ENCODE peak calls at places on chromosomes 11 and 22, in six cellular contexts. Y is IMR-90, U is breast epithelium, D is uterus, O is heart left ventricle, J is endothelial cell of umbilical vein. B is an unnamed sample.

GRCh38 chr11:62680825-62681240 is 2.0 kb upstream of the UBXN1 start:
- DNase-seq in Y (peak; percentile 87), U (no peak), D (no peak), O (peak; percentile 54), J (peak; percentile 79), B (peak; percentile 69)

GRCh38 chr11:17405232-17406005 is 17.0 kb upstream of the KCNJ11 start:
- DNase-seq in Y (peak; percentile 7), U (peak; percentile 82), D (peak; percentile 47), O (peak; percentile 72), J (no peak), B (peak; percentile 94)

GRCh38 chr11:116895053-116895757 is 57.8 kb upstream of the APOA1 start:
- DNase-seq in Y (no peak), U (no peak), D (no peak), O (peak; percentile 24), J (peak; percentile 34), B (no peak)

GRCh38 chr11:2296913-2297622 is 4.7 kb downstream of the C11orf21 start:
- DNase-seq in Y (no peak), U (peak; percentile 44), D (peak; percentile 7), O (no peak), J (no peak), B (no peak)

GRCh38 chr11:112302226-112302868 is 41.7 kb upstream of the PLET1 start:
- DNase-seq in Y (peak; percentile 30), U (no peak), D (no peak), O (no peak), J (peak; percentile 4), B (no peak)

GRCh38 chr22:50048836-50049235 is 9.3 kb downstream of the TTLL8 start:
- DNase-seq in Y (no peak), U (no peak), D (no peak), O (no peak), J (no peak), B (no peak)

GRCh38 chr11:76788661-76789442 is 5.7 kb downstream of the TSKU start:
- DNase-seq in Y (no peak), U (peak; percentile 94), D (peak; percentile 26), O (no peak), J (no peak), B (peak; percentile 86)

GRCh38 chr22:29313126-29314071 is 2.1 kb downstream of the RASL10A start:
- DNase-seq in Y (no peak), U (peak; percentile 48), D (peak; percentile 35), O (no peak), J (peak; percentile 50), B (no peak)

GRCh38 chr11:94183886-94184264 is 55.2 kb downstream of the PANX1 start:
- DNase-seq in Y (peak; percentile 67), U (peak; percentile 73), D (peak; percentile 39), O (peak; percentile 25), J (peak; percentile 71), B (peak; percentile 80)

GRCh38 chr11:63614136-63614664 is at the start of gene PLAAT3:
- DNase-seq in Y (no peak), U (peak; percentile 72), D (peak; percentile 47), O (peak; percentile 84), J (peak; percentile 58), B (peak; percentile 74)

GRCh38 chr22:32920032-32920628 is 118.6 kb downstream of the TIMP3 start:
- DNase-seq in Y (peak; percentile 33), U (no peak), D (peak; percentile 76), O (peak; percentile 47), J (no peak), B (peak; percentile 50)

GRCh38 chr11:129225190-129225589 is 33.1 kb upstream of the ARHGAP32 start:
- DNase-seq in Y (peak; percentile 84), U (no peak), D (no peak), O (no peak), J (peak; percentile 27), B (no peak)

GRCh38 chr11:67295846-67296245 is 6.7 kb downstream of the ANKRD13D start:
- DNase-seq in Y (no peak), U (no peak), D (no peak), O (no peak), J (no peak), B (no peak)

GRCh38 chr11:34162856-34163255 is 57.4 kb downstream of the NAT10 start:
- DNase-seq in Y (no peak), U (no peak), D (no peak), O (no peak), J (no peak), B (no peak)

GRCh38 chr22:31089101-31090100 is 8.3 kb downstream of the SMTN start:
- DNase-seq in Y (no peak), U (no peak), D (peak; percentile 73), O (no peak), J (peak; percentile 34), B (peak; percentile 51)

GRCh38 chr11:114262681-114263509 is 33.3 kb upstream of the NNMT start:
- DNase-seq in Y (peak; percentile 54), U (no peak), D (no peak), O (peak; percentile 33), J (peak; percentile 55), B (peak; percentile 48)

GRCh38 chr11:7571640-7572000 is 57.8 kb downstream of the PPFIBP2 start:
- DNase-seq in Y (peak; percentile 69), U (peak; percentile 76), D (peak; percentile 77), O (peak; percentile 61), J (peak; percentile 78), B (peak; percentile 87)

GRCh38 chr11:18934195-18934808 is 4.9 kb downstream of the MRGPRX1 start:
- DNase-seq in Y (no peak), U (no peak), D (no peak), O (no peak), J (no peak), B (no peak)

GRCh38 chr22:39343259-39344045 is 6.3 kb upstream of the SYNGR1 start:
- DNase-seq in Y (peak; percentile 58), U (peak; percentile 73), D (peak; percentile 42), O (peak; percentile 44), J (peak; percentile 53), B (peak; percentile 76)

GRCh38 chr11:1863352-1864215 is 10.7 kb downstream of the LSP1 start:
- DNase-seq in Y (peak; percentile 86), U (peak; percentile 85), D (peak; percentile 91), O (peak; percentile 90), J (peak; percentile 82), B (peak; percentile 91)

GRCh38 chr11:127226376-127226775 is 225.8 kb upstream of the KIRREL3 start:
- DNase-seq in Y (no peak), U (no peak), D (no peak), O (no peak), J (no peak), B (peak; percentile 25)

GRCh38 chr22:27965547-27965946 is 46.5 kb upstream of the PITPNB start:
- DNase-seq in Y (peak; percentile 35), U (no peak), D (no peak), O (no peak), J (no peak), B (no peak)

GRCh38 chr22:27961182-27961581 is 42.1 kb upstream of the PITPNB start:
- DNase-seq in Y (no peak), U (no peak), D (no peak), O (no peak), J (peak; percentile 9), B (no peak)

GRCh38 chr22:27962268-27963191 is 43.5 kb upstream of the PITPNB start:
- DNase-seq in Y (peak; percentile 21), U (no peak), D (no peak), O (no peak), J (peak; percentile 39), B (no peak)

GRCh38 chr22:27959335-27960090 is 40.5 kb upstream of the PITPNB start:
- DNase-seq in Y (no peak), U (no peak), D (no peak), O (no peak), J (peak; percentile 88), B (peak; percentile 6)

GRCh38 chr22:27961680-27962079 is 42.6 kb upstream of the PITPNB start:
- DNase-seq in Y (no peak), U (no peak), D (no peak), O (no peak), J (no peak), B (no peak)
- TF ChIP-seq POLR2A in Y (no peak), U (no peak), D (no peak), O (no peak), J (no peak), B (no peak)

GRCh38 chr11:78961938-78962701 is 387.5 kb upstream of the NARS2 start:
- DNase-seq in Y (peak; percentile 48), U (no peak), D (no peak), O (peak; percentile 17), J (peak; percentile 29), B (peak; percentile 51)
- H3K4me3 ChIP-seq in Y (peak overlapping the region; percentile 14), U (no peak overlapping the region), D (no peak overlapping the region), O (no peak overlapping the region), J (peak overlapping the region; percentile 1), B (no peak overlapping the region)

DNA sequence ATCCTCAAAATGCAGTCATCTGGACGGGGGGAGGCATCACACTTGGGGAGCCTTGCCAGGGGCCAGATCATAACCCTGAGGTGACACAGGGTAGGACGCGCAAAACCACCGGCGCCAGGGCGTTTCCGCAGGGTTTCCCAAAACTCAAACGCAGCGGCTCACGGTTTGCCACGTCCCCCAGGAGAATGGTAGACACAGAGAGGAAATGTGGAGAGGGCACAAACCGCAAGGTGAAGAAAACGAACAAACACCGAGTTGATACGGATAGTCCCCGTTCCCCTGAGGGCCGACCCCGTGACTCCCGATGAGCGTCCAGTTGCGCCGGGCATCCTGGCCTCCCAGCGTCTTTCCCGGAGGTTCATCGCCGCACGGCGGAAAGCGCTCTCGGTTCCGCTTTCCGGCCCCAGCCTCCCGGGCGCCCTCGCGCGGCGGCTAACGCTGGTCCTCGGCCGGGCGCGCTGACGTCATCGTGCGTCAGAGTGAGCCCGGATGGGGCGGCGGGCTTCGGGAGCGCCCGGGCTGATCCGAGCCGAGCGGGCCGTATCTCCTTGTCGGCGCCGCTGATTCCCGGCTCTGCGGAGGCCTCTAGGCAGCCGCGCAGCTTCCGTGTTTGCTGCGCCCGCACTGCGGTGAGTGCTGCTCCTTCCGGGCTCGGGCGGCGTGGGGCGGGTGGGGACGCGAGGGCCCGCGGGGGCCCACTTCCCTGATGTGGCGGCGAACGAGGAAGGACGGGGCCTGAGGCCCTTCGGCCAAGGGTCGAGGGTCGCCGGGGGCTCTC is at the start of gene BIRC2:
- DNase-seq in Y (peak; percentile 89), U (peak; percentile 91), D (peak; percentile 97), O (peak; percentile 95), J (peak; percentile 91), B (peak; percentile 95)
- TF ChIP-seq POLR2A in Y (peak; percentile 84), U (peak; percentile 92), D (peak; percentile 96), O (peak; percentile 79), J (peak; percentile 90), B (peak; percentile 93)

GRCh38 chr22:41286639-41287091 is 678 bp upstream of the RANGAP1 start:
- DNase-seq in Y (peak; percentile 38), U (no peak), D (no peak), O (no peak), J (no peak), B (no peak)

GRCh38 chr22:41285820-41286638 is at the start of gene RANGAP1:
- DNase-seq in Y (peak; percentile 98), U (peak; percentile 96), D (peak; percentile 98), O (peak; percentile 98), J (peak; percentile 99), B (peak; percentile 98)

GRCh38 chr22:41280854-41281253 is 5.1 kb downstream of the RANGAP1 start:
- DNase-seq in Y (no peak), U (no peak), D (no peak), O (no peak), J (no peak), B (no peak)

GRCh38 chr22:41285441-41285819 is 557 bp downstream of the RANGAP1 start:
- DNase-seq in Y (peak; percentile 96), U (no peak), D (peak; percentile 46), O (peak; percentile 27), J (peak; percentile 78), B (peak; percentile 58)

GRCh38 chr22:41284465-41284864 is 1.5 kb downstream of the RANGAP1 start:
- DNase-seq in Y (no peak), U (no peak), D (no peak), O (no peak), J (no peak), B (no peak)
- H3K4me3 ChIP-seq in Y (no peak overlapping the region), U (no peak overlapping the region), D (no peak overlapping the region), O (no peak overlapping the region), J (no peak overlapping the region), B (no peak overlapping the region)

GRCh38 chr11:71928739-71929443 is at the start of gene RNF121:
- DNase-seq in Y (peak; percentile 92), U (peak; percentile 98), D (peak; percentile 94), O (peak; percentile 98), J (peak; percentile 97), B (peak; percentile 97)
- TF ChIP-seq POLR2A in Y (peak; percentile 69), U (no peak), D (peak; percentile 54), O (peak; percentile 50), J (no peak), B (no peak)